ENCODE peak calls at places on chromosomes 5 and 9, in four cellular contexts. H is fibroblast of pulmonary artery; I is CD8-positive, alpha-beta T cell; X is sigmoid colon. E is an unnamed sample.

GRCh38 chr9:5838884-5839571 is 6.1 kb upstream of the ERMP1 start:
- DNase-seq in H (peak), I (no peak), X (no peak), E (no peak)

GRCh38 chr9:3436629-3437028 is 89.2 kb downstream of the RFX3 start:
- DNase-seq in H (peak), I (no peak), X (no peak), E (no peak)

GRCh38 chr9:131961496-131961880 is 118.2 kb downstream of the MED27 start:
- DNase-seq in H (no peak), I (no peak), X (no peak), E (no peak)

GRCh38 chr9:92140754-92141143 is 25.5 kb upstream of the SPTLC1 start:
- DNase-seq in H (no peak), I (no peak), X (peak), E (no peak)

GRCh38 chr5:176737746-176738699 is 72.3 kb upstream of the UNC5A start:
- DNase-seq in H (no peak), I (no peak), X (peak), E (no peak)

GRCh38 chr5:78705826-78706225 is 57.3 kb upstream of the LHFPL2 start:
- DNase-seq in H (no peak), I (no peak), X (no peak), E (no peak)

GRCh38 chr5:154342963-154343362 is 102.8 kb upstream of the SAP30L start:
- DNase-seq in H (no peak), I (no peak), X (no peak), E (no peak)

GRCh38 chr5:179696605-179697004 is 2.2 kb upstream of the CANX start:
- DNase-seq in H (no peak), I (no peak), X (no peak), E (no peak)

GRCh38 chr5:115262405-115263247 is at the start of gene PGGT1B:
- DNase-seq in H (peak), I (peak), X (peak), E (peak)

GRCh38 chr5:75847561-75848021 is 130.4 kb upstream of the POC5 start:
- DNase-seq in H (no peak), I (no peak), X (no peak), E (no peak)

GRCh38 chr9:112012026-112012902 is 115.7 kb downstream of the UGCG start:
- DNase-seq in H (peak), I (no peak), X (peak), E (no peak)

GRCh38 chr5:170483701-170484458 is 19.9 kb upstream of the KCNIP1 start:
- DNase-seq in H (peak), I (no peak), X (no peak), E (no peak)

GRCh38 chr9:130732793-130733221 is 39.2 kb downstream of the EXOSC2 start:
- DNase-seq in H (peak), I (no peak), X (no peak), E (no peak)

GRCh38 chr9:133458643-133459312 is 1.0 kb upstream of the CACFD1 start:
- DNase-seq in H (no peak), I (no peak), X (no peak), E (no peak)

GRCh38 chr5:142795246-142795645 is 25.1 kb downstream of the ARHGAP26 start:
- DNase-seq in H (no peak), I (no peak), X (no peak), E (no peak)

GRCh38 chr9:19198406-19198805 is 32.1 kb upstream of the DENND4C start:
- DNase-seq in H (no peak), I (no peak), X (no peak), E (no peak)

GRCh38 chr5:120564013-120564412 is 99.9 kb downstream of the PRR16 start:
- DNase-seq in H (no peak), I (no peak), X (no peak), E (no peak)

GRCh38 chr5:84383296-84383815 is 1.3 kb downstream of the EDIL3 start:
- DNase-seq in H (no peak), I (no peak), X (peak), E (no peak)

GRCh38 chr5:72752909-72753308 is 63.6 kb upstream of the TNPO1 start:
- DNase-seq in H (no peak), I (no peak), X (no peak), E (no peak)

GRCh38 chr9:99947395-99947794 is 40.9 kb downstream of the STX17 start:
- DNase-seq in H (peak), I (no peak), X (no peak), E (no peak)

GRCh38 chr5:14208071-14209021 is 65.2 kb downstream of the TRIO start:
- DNase-seq in H (peak), I (no peak), X (no peak), E (no peak)

GRCh38 chr5:150296496-150296895 is 6.2 kb downstream of the ARSI start:
- DNase-seq in H (no peak), I (no peak), X (peak), E (no peak)

GRCh38 chr5:80912479-80912878 is 47.7 kb upstream of the RASGRF2 start:
- DNase-seq in H (no peak), I (no peak), X (no peak), E (no peak)

GRCh38 chr9:6833518-6834192 is 75.9 kb downstream of the KDM4C start:
- DNase-seq in H (peak), I (no peak), X (no peak), E (no peak)

GRCh38 chr9:128370367-128370751 is 815 bp upstream of the URM1 start:
- DNase-seq in H (no peak), I (no peak), X (no peak), E (no peak)

GRCh38 chr5:98066910-98067309 is 706.6 kb upstream of the RGMB start:
- DNase-seq in H (no peak), I (no peak), X (no peak), E (no peak)

GRCh38 chr5:74641778-74642542 is 1.4 kb upstream of the ENC1 start:
- DNase-seq in H (peak), I (no peak), X (no peak), E (no peak)

GRCh38 chr9:120868676-120869359 is 8.2 kb downstream of the PHF19 start:
- DNase-seq in H (peak), I (peak), X (peak), E (peak)

GRCh38 chr9:79387091-79387490 is 184.7 kb upstream of the TLE4 start:
- DNase-seq in H (no peak), I (no peak), X (no peak), E (no peak)

GRCh38 chr5:43040287-43041098 is at the start of gene ANXA2R:
- DNase-seq in H (peak), I (peak), X (peak), E (peak)

GRCh38 chr9:135320331-135320730 is 159.3 kb upstream of the PPP1R26 start:
- DNase-seq in H (no peak), I (no peak), X (no peak), E (no peak)

GRCh38 chr5:4028384-4028783 is 432.8 kb downstream of the IRX1 start:
- DNase-seq in H (no peak), I (no peak), X (no peak), E (no peak)

GRCh38 chr5:68894673-68895072 is 199.1 kb upstream of the SLC30A5 start:
- DNase-seq in H (no peak), I (no peak), X (no peak), E (no peak)

GRCh38 chr5:130642461-130642860 is 522.6 kb downstream of the HINT1 start:
- DNase-seq in H (no peak), I (no peak), X (no peak), E (no peak)

GRCh38 chr5:138962619-138963370 is 87.7 kb upstream of the LRRTM2 start:
- DNase-seq in H (no peak), I (no peak), X (no peak), E (no peak)

GRCh38 chr9:78292716-78293497 is 4.0 kb upstream of the PSAT1 start:
- DNase-seq in H (no peak), I (no peak), X (no peak), E (no peak)

GRCh38 chr9:114263853-114264510 is 58.9 kb upstream of the ORM1 start:
- DNase-seq in H (no peak), I (no peak), X (no peak), E (no peak)
- TF ChIP-seq CTCF in H (no peak), I (no peak), X (peak), E (no peak)

DNA sequence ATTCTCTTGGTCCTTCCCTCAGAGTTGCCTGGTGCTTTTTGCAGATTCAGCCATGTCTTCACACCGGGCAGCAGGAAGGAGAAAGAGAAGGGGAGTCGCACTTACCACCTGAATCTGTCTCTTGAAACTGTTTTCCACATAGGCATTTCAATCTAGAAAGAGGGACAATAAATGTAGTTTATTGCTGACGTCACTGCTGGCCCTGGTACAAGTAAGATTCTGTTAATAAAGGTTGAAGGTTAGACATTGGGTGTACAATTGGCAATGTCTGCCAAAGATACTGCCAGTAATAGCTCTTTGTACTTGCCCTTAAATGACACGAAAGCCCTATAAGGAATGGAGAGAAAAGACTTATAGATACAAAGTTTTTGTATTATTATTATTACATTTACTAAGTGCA is 72.8 kb downstream of the MEGF10 start:
- DNase-seq in H (no peak), I (no peak), X (no peak), E (no peak)
- TF ChIP-seq CTCF in H (no peak), I (no peak), X (no peak), E (no peak)

GRCh38 chr5:9338796-9339195 is 207.1 kb downstream of the SEMA5A start:
- DNase-seq in H (no peak), I (no peak), X (no peak), E (no peak)

GRCh38 chr5:9340095-9340494 is 205.8 kb downstream of the SEMA5A start:
- DNase-seq in H (no peak), I (no peak), X (no peak), E (no peak)

GRCh38 chr5:9342161-9342787 is 203.6 kb downstream of the SEMA5A start:
- DNase-seq in H (no peak), I (no peak), X (no peak), E (no peak)

GRCh38 chr5:9337908-9338307 is 208.0 kb downstream of the SEMA5A start:
- DNase-seq in H (peak), I (no peak), X (no peak), E (no peak)

DNA sequence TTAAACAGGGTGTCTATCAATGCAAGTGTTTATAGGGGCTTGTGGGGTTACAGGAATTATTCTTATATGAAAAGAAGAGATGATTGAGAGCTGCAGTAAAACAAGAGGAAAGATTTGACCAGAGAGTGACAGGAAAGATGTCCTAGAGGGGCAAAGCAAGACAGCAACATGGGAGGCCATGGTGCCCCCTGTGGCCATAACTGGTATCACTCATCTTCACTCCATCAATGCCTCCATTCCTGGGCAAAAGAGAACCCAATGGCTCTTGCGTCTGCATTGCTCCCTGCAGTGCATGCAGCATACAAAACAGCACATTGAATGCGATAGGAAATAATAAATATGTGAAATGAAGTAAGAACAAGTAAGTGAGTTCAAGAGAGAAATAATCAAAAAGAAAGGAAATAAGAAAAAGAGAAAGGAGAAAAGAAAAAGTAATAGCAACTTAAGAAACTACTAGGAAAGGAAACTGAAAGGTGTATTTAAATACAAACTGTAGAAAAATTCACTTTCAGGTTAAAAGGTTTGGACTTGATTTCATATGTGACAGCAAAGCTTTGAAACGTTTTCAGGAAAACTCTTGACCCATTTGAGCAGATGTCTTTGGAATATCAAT is 206.6 kb downstream of the SEMA5A start:
- DNase-seq in H (peak), I (no peak), X (no peak), E (no peak)
- TF ChIP-seq CTCF in H (peak), I (no peak), X (no peak), E (no peak)

GRCh38 chr5:62258654-62259053 is 47.4 kb upstream of the KIF2A start:
- DNase-seq in H (no peak), I (no peak), X (no peak), E (no peak)

GRCh38 chr5:62257018-62257367 is 49.0 kb upstream of the KIF2A start:
- DNase-seq in H (no peak), I (no peak), X (no peak), E (no peak)

GRCh38 chr5:62259699-62260220 is 46.2 kb upstream of the KIF2A start:
- DNase-seq in H (no peak), I (no peak), X (no peak), E (no peak)

GRCh38 chr5:62260510-62260909 is 45.5 kb upstream of the KIF2A start:
- DNase-seq in H (no peak), I (no peak), X (no peak), E (no peak)

GRCh38 chr5:62256161-62257017 is 49.6 kb upstream of the KIF2A start:
- DNase-seq in H (peak), I (peak), X (no peak), E (no peak)
- TF ChIP-seq CTCF in H (no peak), I (no peak), X (no peak), E (no peak)

GRCh38 chr9:88259041-88259440 is 120.8 kb upstream of the SPATA31C2 start:
- DNase-seq in H (no peak), I (no peak), X (no peak), E (no peak)

GRCh38 chr9:88256216-88256615 is 117.9 kb upstream of the SPATA31C2 start:
- DNase-seq in H (no peak), I (no peak), X (no peak), E (no peak)

GRCh38 chr9:88258587-88258986 is 120.3 kb upstream of the SPATA31C2 start:
- DNase-seq in H (peak), I (no peak), X (peak), E (no peak)

GRCh38 chr9:88258012-88258411 is 119.7 kb upstream of the SPATA31C2 start:
- DNase-seq in H (peak), I (no peak), X (peak), E (no peak)
- TF ChIP-seq CTCF in H (no peak), I (no peak), X (no peak), E (no peak)

GRCh38 chr5:82291429-82291828 is 13.3 kb upstream of the RPS23 start:
- DNase-seq in H (no peak), I (no peak), X (no peak), E (no peak)
- TF ChIP-seq CTCF in H (no peak), I (no peak), X (no peak), E (no peak)

DNA sequence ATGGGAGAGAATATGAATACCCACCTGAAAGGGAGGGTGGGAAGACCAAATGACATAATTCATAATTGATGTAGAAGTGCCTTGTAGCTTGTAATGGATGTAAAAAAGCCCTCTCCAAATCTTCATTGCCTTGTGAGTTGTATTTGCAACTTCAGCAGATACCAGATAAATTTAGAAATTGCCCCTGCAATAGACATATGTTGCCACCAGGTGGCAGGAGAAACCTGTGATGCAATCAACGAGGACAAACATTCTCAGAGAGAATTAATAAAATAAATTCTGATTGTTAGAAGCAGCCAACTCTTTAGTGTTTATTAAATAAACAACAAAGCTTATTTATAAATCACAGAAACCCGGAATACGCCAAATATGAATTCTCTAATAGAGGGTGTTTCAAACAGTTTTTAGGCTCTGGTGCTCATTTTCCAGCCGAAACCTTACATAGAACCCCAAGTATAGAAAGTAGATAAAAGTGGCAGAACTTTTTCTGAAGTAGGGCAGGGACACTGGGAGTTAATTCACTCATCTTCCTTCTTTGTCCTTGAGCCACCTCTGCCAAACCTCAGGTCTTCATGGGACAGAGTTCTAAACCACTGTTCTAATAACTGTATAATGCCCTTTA is 147.8 kb downstream of the TMEM38B start:
- DNase-seq in H (peak), I (no peak), X (no peak), E (no peak)
- TF ChIP-seq CTCF in H (peak), I (peak), X (peak), E (peak)